ENCODE peak calls at places on chromosomes 2 and 18, in four cellular contexts. E is IMR-90, A is SK-N-SH, T is K562. X is an unnamed sample.

GRCh38 chr2:19733951-19734425 is 167.8 kb downstream of the TTC32 start:
- DNase-seq in E (peak; percentile 87), A (no peak), T (no peak), X (no peak)

GRCh38 chr2:106181064-106181463 is 13.0 kb downstream of the UXS1 start:
- DNase-seq in E (no peak), A (no peak), T (no peak), X (no peak)

GRCh38 chr18:48161911-48162698 is 231.6 kb upstream of the SMAD2 start:
- DNase-seq in E (no peak), A (no peak), T (no peak), X (no peak)

GRCh38 chr18:59432796-59433195 is 73.7 kb upstream of the LMAN1 start:
- DNase-seq in E (no peak), A (no peak), T (no peak), X (no peak)

GRCh38 chr18:13369353-13369752 is 150.8 kb downstream of the LDLRAD4 start:
- DNase-seq in E (no peak), A (no peak), T (no peak), X (no peak)

GRCh38 chr2:28586864-28587263 is 91.0 kb downstream of the PLB1 start:
- DNase-seq in E (no peak), A (no peak), T (no peak), X (no peak)

GRCh38 chr2:237473474-237474453 is 13.3 kb upstream of the MLPH start:
- DNase-seq in E (peak; percentile 67), A (no peak), T (no peak), X (no peak)

GRCh38 chr2:7353571-7353970 is 436.4 kb downstream of the RNF144A start:
- DNase-seq in E (no peak), A (no peak), T (no peak), X (no peak)

GRCh38 chr2:28469304-28469703 is 26.6 kb upstream of the PLB1 start:
- DNase-seq in E (peak; percentile 49), A (no peak), T (no peak), X (no peak)

GRCh38 chr2:71261534-71261933 is 34.6 kb upstream of the PAIP2B start:
- DNase-seq in E (no peak), A (no peak), T (no peak), X (no peak)

GRCh38 chr2:221500501-221501209 is 71.4 kb downstream of the EPHA4 start:
- DNase-seq in E (no peak), A (no peak), T (no peak), X (no peak)

GRCh38 chr2:215749092-215749957 is 264.0 kb downstream of the MREG start:
- DNase-seq in E (peak; percentile 64), A (no peak), T (no peak), X (no peak)

GRCh38 chr2:191247381-191248057 is 2.3 kb downstream of the MYO1B start:
- DNase-seq in E (peak; percentile 98), A (peak; percentile 75), T (peak; percentile 1), X (no peak)

GRCh38 chr2:9286553-9287399 is 80.2 kb downstream of the ASAP2 start:
- DNase-seq in E (peak; percentile 21), A (no peak), T (no peak), X (no peak)

GRCh38 chr2:31070339-31070738 is 67.9 kb downstream of the GALNT14 start:
- DNase-seq in E (no peak), A (no peak), T (no peak), X (no peak)

GRCh38 chr2:234996467-234997270 is 44.9 kb downstream of the SH3BP4 start:
- DNase-seq in E (peak; percentile 79), A (no peak), T (no peak), X (no peak)

GRCh38 chr2:862356-862687 is 88.3 kb upstream of the SNTG2 start:
- DNase-seq in E (no peak), A (no peak), T (no peak), X (no peak)

GRCh38 chr2:237592425-237592980 is 2.0 kb upstream of the RAB17 start:
- DNase-seq in E (no peak), A (no peak), T (no peak), X (no peak)

GRCh38 chr2:67002618-67003371 is 394.3 kb upstream of the ETAA1 start:
- DNase-seq in E (no peak), A (no peak), T (no peak), X (no peak)

DNA sequence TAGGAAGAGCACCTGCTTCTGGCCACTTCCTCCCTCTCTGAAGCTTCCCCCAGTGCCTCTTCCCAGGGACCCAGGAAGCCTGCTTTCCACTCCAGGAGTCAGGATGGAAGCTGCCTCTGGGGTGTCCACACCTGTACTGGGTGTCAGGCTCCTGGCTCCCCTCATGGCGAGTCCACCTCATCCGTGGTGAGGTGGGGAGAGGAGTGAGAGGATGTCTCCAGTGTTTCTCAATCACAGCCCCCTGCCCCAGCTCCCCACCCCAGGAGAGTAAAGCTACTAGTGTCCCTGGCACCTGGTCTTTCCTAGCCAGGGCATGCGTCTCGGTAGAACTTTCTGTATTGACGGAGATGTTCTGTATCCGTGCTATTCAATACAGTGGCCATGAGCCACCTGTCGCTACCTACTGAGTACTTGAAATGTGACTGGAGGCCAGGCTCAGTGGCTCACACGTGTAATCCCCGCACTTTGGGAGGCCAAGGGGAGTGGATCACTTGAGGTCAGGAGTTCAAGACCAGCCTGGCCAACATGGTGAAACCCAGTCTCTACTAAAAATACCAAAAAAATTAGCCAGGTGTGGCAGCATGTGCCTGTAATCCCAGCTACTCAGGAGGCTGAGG is 171.2 kb upstream of the HAAO start:
- DNase-seq in E (no peak), A (no peak), T (no peak), X (no peak)
- H3K9ac ChIP-seq in E (no peak overlapping the region), A (no peak overlapping the region), T (no peak overlapping the region), X (no peak overlapping the region)

GRCh38 chr18:55635439-55635838 is 47.4 kb upstream of the TCF4 start:
- DNase-seq in E (no peak), A (no peak), T (no peak), X (no peak)

GRCh38 chr18:55629136-55629535 is 41.1 kb upstream of the TCF4 start:
- DNase-seq in E (no peak), A (no peak), T (no peak), X (no peak)

GRCh38 chr18:55637204-55637603 is 49.2 kb upstream of the TCF4 start:
- DNase-seq in E (no peak), A (no peak), T (no peak), X (no peak)

GRCh38 chr18:55633032-55633431 is 45.0 kb upstream of the TCF4 start:
- DNase-seq in E (no peak), A (no peak), T (no peak), X (no peak)

DNA sequence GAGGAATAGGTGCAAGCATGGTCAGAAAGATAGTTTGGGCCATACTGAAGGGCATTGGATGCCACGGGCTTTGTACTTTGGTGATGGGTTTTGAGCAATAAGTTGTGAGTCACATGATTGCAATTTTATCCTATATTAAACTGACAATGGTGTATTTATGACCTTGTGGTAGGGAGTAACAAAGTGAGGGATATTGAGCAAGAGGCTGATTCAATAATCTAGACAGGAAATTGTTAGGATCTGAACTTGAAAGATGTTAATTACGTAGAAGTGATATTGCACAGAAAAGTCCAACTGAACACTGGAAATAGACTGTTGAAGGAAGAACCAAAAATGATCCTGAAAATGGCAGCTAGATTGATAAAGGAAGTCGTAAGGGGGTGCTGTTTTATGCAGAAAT is 46.6 kb upstream of the TCF4 start:
- DNase-seq in E (peak; percentile 84), A (no peak), T (no peak), X (no peak)
- TF ChIP-seq RCOR1 in E (no peak), A (no peak), T (no peak), X (no peak)

GRCh38 chr2:86094229-86094628 is 11.5 kb downstream of the POLR1A start:
- DNase-seq in E (no peak), A (no peak), T (no peak), X (no peak)
- H3K9ac ChIP-seq in E (no peak overlapping the region), A (no peak overlapping the region), T (no peak overlapping the region), X (no peak overlapping the region)

GRCh38 chr2:100237770-100238169 is 84.5 kb downstream of the LONRF2 start:
- DNase-seq in E (no peak), A (peak; percentile 51), T (peak; percentile 33), X (no peak)
- TF ChIP-seq RCOR1 in E (no peak), A (no peak), T (no peak), X (no peak)

X was measured in GM12878.